ENCODE peak calls at places on chromosomes 6 and 20, in seven cellular contexts. S, D, Z, H, O, G and E are unnamed samples.

GRCh38 chr20:51461306-51461705 is 81.2 kb downstream of the NFATC2 start:
- DNase-seq in S (no peak), G (no peak), H (peak), D (no peak), O (no peak), Z (peak), E (peak)

GRCh38 chr6:145139451-145139850 is 595.9 kb downstream of the EPM2A start:
- DNase-seq in Z (peak), O (no peak), S (no peak), G (no peak), H (peak), D (no peak), E (no peak)

GRCh38 chr6:103367212-103367611 is 1492.5 kb downstream of the HACE1 start:
- DNase-seq in D (no peak), H (no peak), S (no peak), O (no peak), Z (no peak), G (no peak), E (peak)

GRCh38 chr6:28263946-28264345 is 3.0 kb upstream of the ZSCAN26 start:
- DNase-seq in G (no peak), D (no peak), O (no peak), H (no peak), Z (no peak), S (no peak), E (no peak)

GRCh38 chr6:118892248-118893094 is 1.5 kb upstream of the ASF1A start:
- DNase-seq in G (no peak), O (no peak), S (no peak), H (peak), D (no peak), Z (peak), E (no peak)

GRCh38 chr20:48321271-48321670 is 506.5 kb downstream of the PREX1 start:
- DNase-seq in H (no peak), G (no peak), Z (no peak), S (no peak), D (no peak), O (no peak), E (no peak)

GRCh38 chr6:46412662-46413061 is 78.6 kb downstream of the RCAN2 start:
- DNase-seq in Z (no peak), D (no peak), O (no peak), H (no peak), G (no peak), S (no peak), E (no peak)

GRCh38 chr6:40877362-40877761 is 161.7 kb downstream of the UNC5CL start:
- DNase-seq in H (no peak), S (no peak), G (no peak), D (no peak), O (no peak), Z (no peak), E (no peak)

GRCh38 chr6:157244175-157244574 is 79.1 kb downstream of the TMEM242 start:
- DNase-seq in S (no peak), H (no peak), Z (no peak), D (no peak), G (no peak), O (no peak), E (no peak)

GRCh38 chr6:8219352-8219943 is 117.1 kb upstream of the EEF1E1 start:
- DNase-seq in D (no peak), Z (peak), H (peak), G (no peak), O (no peak), S (peak), E (peak)

GRCh38 chr6:139369568-139370046 is 4.8 kb downstream of the CITED2 start:
- DNase-seq in O (no peak), Z (peak), G (no peak), H (peak), S (no peak), D (no peak), E (peak)

GRCh38 chr20:2840967-2841531 is 504 bp downstream of the VPS16 start:
- DNase-seq in G (peak), D (no peak), Z (peak), O (no peak), S (no peak), H (peak), E (peak)

GRCh38 chr6:110064744-110065524 is 86.8 kb downstream of the GPR6 start:
- DNase-seq in O (no peak), G (no peak), Z (no peak), H (no peak), D (no peak), S (no peak), E (no peak)

GRCh38 chr6:56531839-56532595 is 110.7 kb downstream of the DST start:
- DNase-seq in Z (no peak), G (no peak), O (no peak), D (no peak), S (no peak), H (no peak), E (no peak)

GRCh38 chr6:89542081-89542855 is 96.3 kb downstream of the LYRM2 start:
- DNase-seq in Z (no peak), O (no peak), S (no peak), H (no peak), G (no peak), D (no peak), E (no peak)

GRCh38 chr6:155014715-155015300 is 19.7 kb downstream of the TIAM2 start:
- DNase-seq in Z (no peak), S (no peak), H (no peak), D (no peak), G (no peak), O (no peak), E (peak)

GRCh38 chr6:41494212-41495115 is 51.7 kb upstream of the FOXP4 start:
- DNase-seq in S (no peak), H (no peak), D (no peak), O (no peak), G (no peak), Z (no peak), E (no peak)